ENCODE peak calls at places on chromosomes 11 and 22, in eight cellular contexts. P is endothelial cell of umbilical vein, X is GM12878, Q is neuronal stem cell, K is fibroblast of lung, Y is HCT116, H is trophoblast cell, N is astrocyte. F is an unnamed sample.

GRCh38 chr11:113131036-113131775 is 170.0 kb downstream of the NCAM1 start:
- DNase-seq in P (no peak), X (no peak), Q (no peak), K (no peak), Y (no peak), H (no peak), N (no peak), F (no peak)

GRCh38 chr11:65204646-65205601 is 23.2 kb downstream of the CAPN1 start:
- DNase-seq in P (peak; percentile 40), X (no peak), Q (peak; percentile 73), K (peak; percentile 15), Y (no peak), H (peak; percentile 43), N (no peak), F (peak; percentile 91)

GRCh38 chr11:15199693-15200092 is 85.0 kb downstream of the INSC start:
- DNase-seq in P (no peak), X (no peak), Q (no peak), K (peak; percentile 68), Y (no peak), H (no peak), N (peak; percentile 54), F (no peak)

GRCh38 chr22:38843201-38843715 is 570 bp downstream of the NPTXR start:
- DNase-seq in P (peak; percentile 64), X (no peak), Q (peak; percentile 56), K (peak; percentile 83), Y (no peak), H (no peak), N (peak; percentile 72), F (peak; percentile 89)

GRCh38 chr22:33240901-33241300 is 182.7 kb upstream of the SYN3 start:
- DNase-seq in P (no peak), X (no peak), Q (no peak), K (no peak), Y (no peak), H (no peak), N (no peak), F (no peak)

GRCh38 chr11:128095459-128096096 is 491.8 kb downstream of the ETS1 start:
- DNase-seq in P (peak; percentile 95), X (no peak), Q (no peak), K (peak; percentile 88), Y (peak; percentile 2), H (peak; percentile 72), N (peak; percentile 84), F (no peak)

GRCh38 chr11:72430743-72431570 is 3.4 kb downstream of the CLPB start:
- DNase-seq in P (peak; percentile 52), X (no peak), Q (no peak), K (peak; percentile 49), Y (no peak), H (peak; percentile 76), N (peak; percentile 29), F (peak; percentile 69)

GRCh38 chr11:110261195-110262140 is 34.9 kb downstream of the RDX start:
- DNase-seq in P (peak; percentile 57), X (no peak), Q (no peak), K (peak; percentile 38), Y (no peak), H (no peak), N (peak; percentile 29), F (no peak)

GRCh38 chr22:39253427-39254070 is 8.8 kb upstream of the PDGFB start:
- DNase-seq in P (peak; percentile 92), X (no peak), Q (no peak), K (peak; percentile 88), Y (peak; percentile 73), H (peak; percentile 43), N (peak; percentile 81), F (no peak)

GRCh38 chr11:131423715-131424114 is 53.3 kb downstream of the NTM start:
- DNase-seq in P (no peak), X (no peak), Q (no peak), K (peak; percentile 58), Y (no peak), H (peak; percentile 98), N (peak; percentile 48), F (no peak)

GRCh38 chr22:46219650-46220049 is 30.4 kb downstream of the CDPF1 start:
- DNase-seq in P (no peak), X (peak; percentile 7), Q (no peak), K (no peak), Y (no peak), H (no peak), N (no peak), F (no peak)

GRCh38 chr11:119480375-119481020 is 57.5 kb upstream of the THY1 start:
- DNase-seq in P (no peak), X (no peak), Q (no peak), K (no peak), Y (no peak), H (no peak), N (no peak), F (no peak)

GRCh38 chr22:19641254-19641982 is 72.9 kb upstream of the SEPTIN5 start:
- DNase-seq in P (peak; percentile 26), X (no peak), Q (peak; percentile 40), K (no peak), Y (peak; percentile 19), H (peak; percentile 14), N (no peak), F (peak; percentile 81)

GRCh38 chr11:19711911-19712280 is 741 bp upstream of the NAV2 start:
- DNase-seq in P (no peak), X (no peak), Q (no peak), K (no peak), Y (no peak), H (no peak), N (no peak), F (peak; percentile 72)

GRCh38 chr22:25388866-25389540 is 169.6 kb downstream of the CRYBB2 start:
- DNase-seq in P (no peak), X (no peak), Q (no peak), K (no peak), Y (no peak), H (no peak), N (no peak), F (no peak)

GRCh38 chr11:100981196-100981824 is 148.3 kb downstream of the PGR start:
- DNase-seq in P (no peak), X (no peak), Q (no peak), K (no peak), Y (no peak), H (no peak), N (no peak), F (no peak)
- H3K9ac ChIP-seq in P (no peak overlapping the region), X (no peak overlapping the region), Q (no peak overlapping the region), K (no peak overlapping the region), Y (no peak overlapping the region), H (no peak overlapping the region), N (no peak overlapping the region), F (no peak overlapping the region)

GRCh38 chr11:134889832-134890231 is 477.8 kb upstream of the B3GAT1 start:
- DNase-seq in P (no peak), X (no peak), Q (no peak), K (no peak), Y (no peak), H (no peak), N (no peak), F (no peak)

GRCh38 chr11:134890446-134890845 is 478.4 kb upstream of the B3GAT1 start:
- DNase-seq in P (no peak), X (no peak), Q (no peak), K (no peak), Y (no peak), H (no peak), N (no peak), F (no peak)

GRCh38 chr11:134888821-134889220 is 476.8 kb upstream of the B3GAT1 start:
- DNase-seq in P (no peak), X (no peak), Q (no peak), K (no peak), Y (no peak), H (no peak), N (no peak), F (no peak)

DNA sequence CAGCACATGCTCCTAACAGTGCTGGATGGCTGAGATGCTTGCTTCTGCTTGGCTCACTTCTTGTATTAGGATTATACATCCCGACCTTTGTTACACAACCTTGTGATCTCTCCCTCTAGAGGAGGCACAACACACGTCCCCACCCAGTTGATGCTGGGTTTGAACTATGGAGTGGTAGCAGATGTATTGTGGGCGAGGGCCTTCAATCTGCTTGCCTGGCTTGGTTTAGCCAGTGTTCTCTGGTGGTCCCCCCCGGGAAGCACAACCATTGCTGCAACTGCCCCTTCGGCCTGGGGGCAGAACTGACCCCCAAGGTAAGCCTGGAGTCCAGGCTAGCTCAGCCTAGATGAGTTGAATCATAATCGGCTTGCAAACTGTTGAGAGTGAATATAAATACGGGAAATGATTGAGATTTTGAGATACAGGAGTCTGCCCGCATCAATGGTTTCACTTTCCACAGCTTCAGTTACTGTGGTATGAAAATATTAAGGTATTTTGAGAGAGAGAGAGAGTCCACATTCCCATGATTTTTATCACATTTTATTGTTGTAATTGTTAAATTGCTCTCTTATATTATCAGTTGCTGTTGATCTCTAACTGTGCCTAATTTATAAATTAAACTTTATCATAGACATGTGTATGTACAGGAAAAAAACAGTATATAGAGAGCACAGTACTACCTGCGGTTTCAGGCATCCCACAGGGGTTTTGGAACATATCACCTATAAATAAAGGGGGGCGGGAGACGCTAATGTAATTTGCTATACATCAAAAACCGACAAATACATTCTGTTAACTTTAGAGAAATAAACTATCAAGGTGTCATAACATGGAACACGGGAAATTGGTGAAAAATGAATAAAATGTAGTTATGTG is 482.0 kb upstream of the B3GAT1 start:
- DNase-seq in P (no peak), X (no peak), Q (no peak), K (no peak), Y (no peak), H (peak; percentile 68), N (no peak), F (no peak)
- H3K27ac ChIP-seq in P (no peak overlapping the region), X (no peak overlapping the region), Q (no peak overlapping the region), K (no peak overlapping the region), Y (no peak overlapping the region), H (no peak overlapping the region), N (no peak overlapping the region), F (no peak overlapping the region)

GRCh38 chr22:50683994-50684371 is 11.4 kb downstream of the SHANK3 start:
- DNase-seq in P (no peak), X (no peak), Q (no peak), K (no peak), Y (no peak), H (no peak), N (no peak), F (no peak)

GRCh38 chr22:50683086-50683993 is 10.7 kb downstream of the SHANK3 start:
- DNase-seq in P (no peak), X (peak; percentile 8), Q (no peak), K (no peak), Y (no peak), H (no peak), N (no peak), F (peak; percentile 11)

GRCh38 chr22:50684986-50685385 is 12.4 kb downstream of the SHANK3 start:
- DNase-seq in P (peak; percentile 36), X (no peak), Q (no peak), K (peak; percentile 39), Y (no peak), H (no peak), N (peak; percentile 28), F (peak; percentile 1)

GRCh38 chr22:50686794-50687193 is 14.2 kb downstream of the SHANK3 start:
- DNase-seq in P (no peak), X (no peak), Q (no peak), K (no peak), Y (no peak), H (no peak), N (no peak), F (no peak)

GRCh38 chr22:50684501-50684900 is 11.9 kb downstream of the SHANK3 start:
- DNase-seq in P (no peak), X (no peak), Q (no peak), K (no peak), Y (no peak), H (no peak), N (no peak), F (no peak)
- H3K4me1 ChIP-seq in P (peaks cover 7% of the 10 kb centered on the region), X (no peaks in the 10 kb centered on the region), Q (no peaks in the 10 kb centered on the region), K (no peaks in the 10 kb centered on the region), Y (no peaks in the 10 kb centered on the region), H (no peaks in the 10 kb centered on the region), N (peaks cover 8% of the 10 kb centered on the region), F (no peaks in the 10 kb centered on the region)

GRCh38 chr11:74592063-74592440 is 330 bp upstream of the POLD3 start:
- DNase-seq in P (no peak), X (no peak), Q (no peak), K (no peak), Y (no peak), H (no peak), N (no peak), F (no peak)
- H3K9ac ChIP-seq in P (peak overlapping the region; percentile 91), X (no peak overlapping the region), Q (no peak overlapping the region), K (no peak overlapping the region), Y (peak overlapping the region; percentile 99), H (no peak overlapping the region), N (peak overlapping the region; percentile 96), F (peak overlapping the region; percentile 95)

F was measured in neural progenitor cell.